ENCODE peak calls at places on chromosomes 4 and X, in seven cellular contexts. One of them, this sample, is unnamed.

GRCh38 chrX:8987672-8988250 is 46.2 kb downstream of the FAM9B start:
- DNase-seq in aorta: no peak
- DNase-seq in MV-4-11: no peak
- DNase-seq in fibroblast of the conjunctiva: no peak
- DNase-seq in adipocyte: no peak
- DNase-seq in NCI-H1105: no peak
- DNase-seq in nucleus accumbens: no peak
- DNase-seq in this sample: no peak

GRCh38 chr4:122930877-122931276 is 8.5 kb upstream of the NUDT6 start:
- DNase-seq in aorta: no peak
- DNase-seq in MV-4-11: no peak
- DNase-seq in fibroblast of the conjunctiva: peak; percentile 18
- DNase-seq in adipocyte: peak; percentile 77
- DNase-seq in NCI-H1105: no peak
- DNase-seq in nucleus accumbens: no peak
- DNase-seq in this sample: no peak

GRCh38 chr4:86894465-86894864 is 2.2 kb upstream of the C4orf36 start:
- DNase-seq in aorta: no peak
- DNase-seq in MV-4-11: no peak
- DNase-seq in fibroblast of the conjunctiva: no peak
- DNase-seq in adipocyte: no peak
- DNase-seq in NCI-H1105: no peak
- DNase-seq in nucleus accumbens: no peak
- DNase-seq in this sample: no peak

GRCh38 chr4:24992968-24993367 is 37.8 kb downstream of the LGI2 start:
- DNase-seq in aorta: no peak
- DNase-seq in MV-4-11: no peak
- DNase-seq in fibroblast of the conjunctiva: no peak
- DNase-seq in adipocyte: no peak
- DNase-seq in NCI-H1105: no peak
- DNase-seq in nucleus accumbens: no peak
- DNase-seq in this sample: no peak

GRCh38 chrX:72306085-72306801 is 529 bp upstream of the CITED1 start:
- DNase-seq in aorta: no peak
- DNase-seq in MV-4-11: no peak
- DNase-seq in fibroblast of the conjunctiva: no peak
- DNase-seq in adipocyte: peak; percentile 27
- DNase-seq in NCI-H1105: no peak
- DNase-seq in nucleus accumbens: no peak
- DNase-seq in this sample: no peak

GRCh38 chrX:79371640-79372039 is 4.5 kb upstream of the ITM2A start:
- DNase-seq in aorta: no peak
- DNase-seq in MV-4-11: no peak
- DNase-seq in fibroblast of the conjunctiva: no peak
- DNase-seq in adipocyte: no peak
- DNase-seq in NCI-H1105: no peak
- DNase-seq in nucleus accumbens: no peak
- DNase-seq in this sample: no peak

GRCh38 chr4:7828926-7829325 is 110.7 kb downstream of the AFAP1 start:
- DNase-seq in aorta: no peak
- DNase-seq in MV-4-11: peak; percentile 41
- DNase-seq in fibroblast of the conjunctiva: peak; percentile 53
- DNase-seq in adipocyte: peak; percentile 67
- DNase-seq in NCI-H1105: no peak
- DNase-seq in nucleus accumbens: no peak
- DNase-seq in this sample: no peak

GRCh38 chr4:98319021-98319420 is 57.8 kb downstream of the RAP1GDS1 start:
- DNase-seq in aorta: no peak
- DNase-seq in MV-4-11: no peak
- DNase-seq in fibroblast of the conjunctiva: no peak
- DNase-seq in adipocyte: no peak
- DNase-seq in NCI-H1105: no peak
- DNase-seq in nucleus accumbens: no peak
- DNase-seq in this sample: no peak

GRCh38 chrX:120269379-120270035 is 18.9 kb downstream of the ZBTB33 start:
- DNase-seq in aorta: no peak
- DNase-seq in MV-4-11: no peak
- DNase-seq in fibroblast of the conjunctiva: peak; percentile 31
- DNase-seq in adipocyte: peak; percentile 63
- DNase-seq in NCI-H1105: no peak
- DNase-seq in nucleus accumbens: no peak
- DNase-seq in this sample: peak; percentile 38

GRCh38 chr4:123830920-123831319 is 434.3 kb downstream of the SPRY1 start:
- DNase-seq in aorta: no peak
- DNase-seq in MV-4-11: no peak
- DNase-seq in fibroblast of the conjunctiva: no peak
- DNase-seq in adipocyte: no peak
- DNase-seq in NCI-H1105: no peak
- DNase-seq in nucleus accumbens: no peak
- DNase-seq in this sample: no peak